ENCODE peak calls at places on chromosome 19, in eight cellular contexts. C is SW480, N is NCI-H510A treated with DMSO at 0.1 percent for 48 hours, D is foreskin fibroblast, H is GM23248, Q is mucosa of gallbladder, L is astrocyte of the cerebellum, Z is WTC11. P is an unnamed sample.

GRCh38 chr19:53034948-53035675 is 9.4 kb upstream of the ERVV-2 start:
- DNase-seq in C (no peak), N (no peak), D (no peak), H (peak; percentile 49), Q (no peak), L (no peak), Z (no peak), P (no peak)

GRCh38 chr19:41928221-41928683 is at the start of gene ERFL:
- DNase-seq in C (no peak), N (no peak), D (no peak), H (peak; percentile 51), Q (no peak), L (no peak), Z (no peak), P (no peak)

GRCh38 chr19:2382530-2383222 is 22.6 kb downstream of the TMPRSS9 start:
- DNase-seq in C (no peak), N (no peak), D (no peak), H (no peak), Q (no peak), L (no peak), Z (no peak), P (no peak)

GRCh38 chr19:48497728-48498575 is 13.7 kb downstream of the LMTK3 start:
- DNase-seq in C (no peak), N (no peak), D (no peak), H (no peak), Q (no peak), L (no peak), Z (no peak), P (no peak)

GRCh38 chr19:366205-366783 is 21.7 kb upstream of the MIER2 start:
- DNase-seq in C (no peak), N (no peak), D (no peak), H (no peak), Q (no peak), L (no peak), Z (no peak), P (no peak)

GRCh38 chr19:56111601-56112312 is 9.3 kb downstream of the ZNF787 start:
- DNase-seq in C (no peak), N (no peak), D (no peak), H (no peak), Q (peak; percentile 51), L (no peak), Z (no peak), P (no peak)

GRCh38 chr19:18156841-18157464 is 4.0 kb downstream of the PIK3R2 start:
- DNase-seq in C (no peak), N (peak; percentile 72), D (peak; percentile 79), H (peak; percentile 61), Q (peak; percentile 88), L (peak; percentile 62), Z (no peak), P (peak; percentile 98)

GRCh38 chr19:50823389-50824042 is at the start of gene KLK1:
- DNase-seq in C (peak; percentile 91), N (no peak), D (no peak), H (no peak), Q (no peak), L (no peak), Z (no peak), P (no peak)

GRCh38 chr19:56596676-56597075 is 1.6 kb downstream of the ZNF71 start:
- DNase-seq in C (no peak), N (no peak), D (no peak), H (no peak), Q (no peak), L (no peak), Z (no peak), P (no peak)

GRCh38 chr19:48341006-48341405 is 15.7 kb downstream of the EMP3 start:
- DNase-seq in C (no peak), N (no peak), D (no peak), H (peak; percentile 38), Q (no peak), L (no peak), Z (no peak), P (no peak)

GRCh38 chr19:43664008-43664407 is 6.0 kb downstream of the PLAUR start:
- DNase-seq in C (no peak), N (no peak), D (no peak), H (no peak), Q (no peak), L (no peak), Z (no peak), P (no peak)

GRCh38 chr19:46776927-46777911 is 11.2 kb downstream of the SLC1A5 start:
- DNase-seq in C (peak; percentile 75), N (no peak), D (no peak), H (peak; percentile 25), Q (no peak), L (no peak), Z (peak; percentile 91), P (no peak)

GRCh38 chr19:52638601-52639000 is 446 bp upstream of the ZNF83 start:
- DNase-seq in C (peak; percentile 42), N (no peak), D (no peak), H (peak; percentile 79), Q (peak; percentile 18), L (no peak), Z (peak; percentile 23), P (peak; percentile 8)

GRCh38 chr19:13025819-13026477 is 30.7 kb downstream of the NFIX start:
- DNase-seq in C (peak; percentile 15), N (no peak), D (no peak), H (no peak), Q (no peak), L (no peak), Z (no peak), P (no peak)

GRCh38 chr19:46495789-46496099 is at the start of gene PNMA8B:
- DNase-seq in C (no peak), N (peak; percentile 86), D (peak; percentile 36), H (peak; percentile 35), Q (peak; percentile 45), L (no peak), Z (peak; percentile 97), P (peak; percentile 95)

GRCh38 chr19:11381535-11382369 is 2.4 kb downstream of the EPOR start:
- DNase-seq in C (peak; percentile 94), N (no peak), D (peak; percentile 92), H (peak; percentile 95), Q (peak; percentile 55), L (no peak), Z (peak; percentile 89), P (peak; percentile 94)

P was measured in BE2C.